ENCODE peak calls at places on chromosomes 16 and 17, in five cellular contexts. J, C, G, T and D are unnamed samples. For H3K36me3 and H3K9me3, the result is how much of the 10 kb centered on the place peaks cover.

GRCh38 chr17:65078441-65079160 is 22.1 kb upstream of the GNA13 start:
- DNase-seq in J (no peak), C (no peak), G (no peak), T (no peak), D (no peak)

GRCh38 chr16:8721693-8722348 is 47.4 kb downstream of the ABAT start:
- DNase-seq in J (no peak), C (no peak), G (no peak), T (no peak), D (no peak)

GRCh38 chr17:18138065-18138749 is 29.7 kb downstream of the MYO15A start:
- DNase-seq in J (no peak), C (no peak), G (no peak), T (no peak), D (no peak)

GRCh38 chr16:72291531-72291981 is 119.6 kb upstream of the PMFBP1 start:
- DNase-seq in J (no peak), C (no peak), G (no peak), T (no peak), D (no peak)

GRCh38 chr16:23615805-23616204 is 19.7 kb upstream of the NDUFAB1 start:
- DNase-seq in J (no peak), C (no peak), G (no peak), T (no peak), D (no peak)

GRCh38 chr16:5523794-5524193 is 426.2 kb upstream of the EEF2KMT start:
- DNase-seq in J (peak), C (no peak), G (no peak), T (no peak), D (no peak)

GRCh38 chr17:63881935-63882601 is at the start of gene GH2:
- DNase-seq in J (peak), C (no peak), G (no peak), T (no peak), D (no peak)

GRCh38 chr17:8922451-8922850 is 43.1 kb downstream of the PIK3R5 start:
- DNase-seq in J (no peak), C (no peak), G (peak), T (no peak), D (no peak)

GRCh38 chr16:67198238-67198734 is 645 bp upstream of the ELMO3 start:
- DNase-seq in J (peak), C (peak), G (no peak), T (no peak), D (no peak)

GRCh38 chr17:60506312-60506711 is 19.7 kb downstream of the APPBP2 start:
- DNase-seq in J (no peak), C (no peak), G (no peak), T (no peak), D (no peak)

GRCh38 chr17:39487946-39488345 is 26.7 kb downstream of the CDK12 start:
- DNase-seq in J (no peak), C (no peak), G (no peak), T (no peak), D (no peak)

GRCh38 chr16:9055661-9056060 is 35.8 kb upstream of the HAPSTR1 start:
- DNase-seq in J (no peak), C (no peak), G (no peak), T (no peak), D (no peak)

GRCh38 chr16:46972429-46972970 is 974 bp downstream of the DNAJA2 start:
- DNase-seq in J (no peak), C (no peak), G (no peak), T (no peak), D (no peak)

GRCh38 chr16:75248142-75248535 is 3.3 kb downstream of the BCAR1 start:
- DNase-seq in J (no peak), C (no peak), G (no peak), T (no peak), D (no peak)

GRCh38 chr17:66661411-66661843 is 173.5 kb upstream of the CACNG5 start:
- DNase-seq in J (no peak), C (peak), G (no peak), T (no peak), D (no peak)

GRCh38 chr17:82397449-82398335 is 20.5 kb upstream of the HEXD start:
- DNase-seq in J (no peak), C (peak), G (no peak), T (no peak), D (no peak)

GRCh38 chr17:45228985-45229517 is 7.4 kb downstream of the FMNL1 start:
- DNase-seq in J (peak), C (peak), G (peak), T (peak), D (no peak)

GRCh38 chr16:29318037-29318436 is 88.5 kb downstream of the NPIPB11 start:
- DNase-seq in J (no peak), C (no peak), G (no peak), T (no peak), D (no peak)

GRCh38 chr17:77894126-77894956 is 64.2 kb upstream of the TNRC6C start:
- DNase-seq in J (no peak), C (peak), G (no peak), T (no peak), D (no peak)

GRCh38 chr16:68069511-68070248 is 15.5 kb upstream of the NFATC3 start:
- DNase-seq in J (no peak), C (peak), G (no peak), T (peak), D (no peak)

GRCh38 chr17:57552114-57552601 is 192.9 kb downstream of the CCDC182 start:
- DNase-seq in J (peak), C (peak), G (no peak), T (no peak), D (no peak)

GRCh38 chr17:81502471-81503017 is 10.1 kb downstream of the ACTG1 start:
- DNase-seq in J (peak), C (no peak), G (no peak), T (no peak), D (no peak)

GRCh38 chr17:79951361-79952264 is 84.1 kb downstream of the TBC1D16 start:
- DNase-seq in J (peak), C (peak), G (no peak), T (peak), D (no peak)

GRCh38 chr17:82559779-82560642 is 40.5 kb downstream of the FOXK2 start:
- DNase-seq in J (no peak), C (no peak), G (no peak), T (no peak), D (no peak)

GRCh38 chr17:78530675-78531074 is 46.5 kb downstream of the DNAH17 start:
- DNase-seq in J (no peak), C (no peak), G (no peak), T (no peak), D (no peak)

GRCh38 chr17:61574542-61575351 is 16.3 kb downstream of the NACA2 start:
- DNase-seq in J (peak), C (no peak), G (no peak), T (no peak), D (no peak)

GRCh38 chr17:7147772-7148171 is 31.4 kb downstream of the ASGR1 start:
- DNase-seq in J (no peak), C (no peak), G (no peak), T (no peak), D (no peak)

GRCh38 chr17:2055494-2056220 is 754 bp downstream of the HIC1 start:
- DNase-seq in J (no peak), C (peak), G (no peak), T (no peak), D (no peak)

GRCh38 chr17:80743181-80743771 is 198.6 kb downstream of the RPTOR start:
- DNase-seq in J (no peak), C (peak), G (no peak), T (no peak), D (no peak)

GRCh38 chr16:65071371-65072311 is 50.2 kb downstream of the CDH11 start:
- DNase-seq in J (no peak), C (peak), G (peak), T (no peak), D (no peak)

GRCh38 chr16:3716831-3717234 is 491 bp downstream of the TRAP1 start:
- DNase-seq in J (peak), C (no peak), G (no peak), T (peak), D (no peak)

GRCh38 chr17:77280304-77280910 is 139.6 kb downstream of the SEC14L1 start:
- DNase-seq in J (peak), C (no peak), G (no peak), T (no peak), D (no peak)

GRCh38 chr17:77858291-77859034 is 100.0 kb upstream of the TNRC6C start:
- DNase-seq in J (no peak), C (no peak), G (no peak), T (no peak), D (no peak)

GRCh38 chr16:11224096-11224893 is 31.7 kb downstream of the SOCS1 start:
- DNase-seq in J (peak), C (peak), G (peak), T (no peak), D (peak)

GRCh38 chr16:19841184-19841583 is 43.5 kb downstream of the GPRC5B start:
- DNase-seq in J (no peak), C (no peak), G (no peak), T (no peak), D (no peak)

GRCh38 chr17:28926786-28927185 is 23.9 kb upstream of the DHRS13 start:
- DNase-seq in J (no peak), C (no peak), G (no peak), T (no peak), D (no peak)

GRCh38 chr17:37530420-37530819 is 40.7 kb downstream of the DUSP14 start:
- DNase-seq in J (no peak), C (no peak), G (no peak), T (no peak), D (no peak)
- H3K36me3 ChIP-seq in J (half or more), C (under half), G (under half), T (under half), D (under half)

GRCh38 chr17:16599537-16599936 is 30.5 kb upstream of the ZNF287 start:
- DNase-seq in J (no peak), C (no peak), G (no peak), T (no peak), D (no peak)
- H3K9me3 ChIP-seq in J (under half), C (under half), G (under half), T (under half), D (under half)

GRCh38 chr17:53391197-53391596 is 431.5 kb upstream of the KIF2B start:
- DNase-seq in J (no peak), C (no peak), G (no peak), T (no peak), D (no peak)
- H3K36me3 ChIP-seq in J (under half), C (under half), G (under half), T (under half), D (under half)

GRCh38 chr16:51150894-51151320 is at the start of gene SALL1:
- DNase-seq in J (peak), C (no peak), G (no peak), T (no peak), D (no peak)
- H3K9me3 ChIP-seq in J (under half), C (under half), G (under half), T (under half), D (under half)

GRCh38 chr17:31274252-31274651 is 22.8 kb downstream of the OMG start:
- DNase-seq in J (no peak), C (no peak), G (no peak), T (no peak), D (no peak)
- H3K36me3 ChIP-seq in J (half or more), C (under half), G (under half), T (under half), D (under half)

DNA sequence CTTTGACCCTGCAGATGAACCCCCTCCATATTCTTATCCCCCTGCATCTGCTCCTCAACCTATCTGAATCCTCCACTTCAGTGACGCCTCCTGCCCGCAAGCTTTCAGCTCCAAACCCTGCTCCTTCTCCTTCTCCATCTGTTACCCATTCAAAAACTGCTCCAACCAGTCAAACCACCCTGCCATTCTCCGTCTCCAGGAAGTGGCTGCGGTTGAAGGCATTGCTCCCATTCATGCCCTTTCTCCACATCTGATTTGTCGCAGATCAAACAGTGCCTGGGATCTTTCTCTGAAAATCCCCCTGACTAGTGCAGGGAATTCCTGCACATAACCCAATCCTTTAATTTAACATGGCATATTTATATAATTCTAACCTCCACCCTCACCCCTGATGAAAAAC is 56.2 kb downstream of the SLFN5 start:
- DNase-seq in J (no peak), C (no peak), G (no peak), T (peak), D (no peak)
- H3K9me3 ChIP-seq in J (half or more), C (under half), G (under half), T (under half), D (under half)

DNA sequence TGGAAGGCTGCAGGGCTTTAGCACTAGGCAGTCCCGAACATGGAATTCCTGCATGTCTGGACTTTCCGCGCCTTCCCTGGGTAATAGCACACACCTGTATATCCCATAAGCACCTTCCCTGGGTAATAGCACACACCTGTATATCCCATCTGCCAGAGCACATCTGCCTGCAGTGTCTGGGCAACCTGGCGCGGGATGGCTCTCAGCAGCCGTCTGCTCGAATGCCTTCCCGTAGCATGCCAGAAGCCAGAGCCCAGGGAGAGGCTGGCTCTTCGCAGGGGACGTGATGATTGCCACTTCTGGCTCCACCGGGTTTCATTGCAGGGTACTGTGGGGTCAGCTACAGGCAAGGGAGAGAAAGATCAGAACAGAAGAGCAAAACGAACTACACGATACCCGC is 21.3 kb downstream of the MBTPS1 start:
- DNase-seq in J (no peak), C (no peak), G (no peak), T (no peak), D (no peak)
- H3K36me3 ChIP-seq in J (half or more), C (under half), G (half or more), T (under half), D (half or more)

GRCh38 chr16:35311475-35311874 is 1852.1 kb downstream of the TP53TG3F start:
- DNase-seq in J (no peak), C (no peak), G (no peak), T (no peak), D (no peak)

GRCh38 chr16:35306915-35307314 is 1847.5 kb downstream of the TP53TG3F start:
- DNase-seq in J (no peak), C (no peak), G (no peak), T (no peak), D (no peak)

GRCh38 chr16:35308674-35309073 is 1849.3 kb downstream of the TP53TG3F start:
- DNase-seq in J (no peak), C (no peak), G (no peak), T (no peak), D (no peak)

GRCh38 chr16:35314298-35314697 is 1854.9 kb downstream of the TP53TG3F start:
- DNase-seq in J (no peak), C (no peak), G (peak), T (no peak), D (no peak)

GRCh38 chr16:35310999-35311398 is 1851.6 kb downstream of the TP53TG3F start:
- DNase-seq in J (no peak), C (no peak), G (peak), T (no peak), D (no peak)
- H3K9me3 ChIP-seq in J (half or more), C (under half), G (under half), T (under half), D (under half)

GRCh38 chr17:16440814-16441629 is 25.7 kb downstream of the TRPV2 start:
- DNase-seq in J (no peak), C (no peak), G (no peak), T (peak), D (no peak)
- H3K36me3 ChIP-seq in J (half or more), C (under half), G (under half), T (under half), D (under half)